ENCODE peak calls at places on chromosomes 3 and 15, in four cellular contexts. M is T-helper 9 cell; E is activated CD4-positive, alpha-beta memory T cell treated with anti-CD3 and anti-CD28 coated beads for 36 hours; V is ovary. T is an unnamed sample.

GRCh38 chr3:31762016-31762764 is 218.9 kb downstream of the OSBPL10 start:
- DNase-seq in M (no peak), E (peak; percentile 28), V (no peak), T (no peak)

GRCh38 chr15:89226359-89227221 is 5.2 kb upstream of the RLBP1 start:
- DNase-seq in M (no peak), E (no peak), V (no peak), T (no peak)

GRCh38 chr15:78422571-78423340 is 15.3 kb upstream of the IREB2 start:
- DNase-seq in M (peak; percentile 52), E (peak; percentile 76), V (peak; percentile 15), T (peak; percentile 68)

GRCh38 chr15:59115047-59115446 is 10.1 kb downstream of the CCNB2 start:
- DNase-seq in M (no peak), E (no peak), V (no peak), T (no peak)

GRCh38 chr15:96551196-96551595 is 220.7 kb downstream of the NR2F2 start:
- DNase-seq in M (no peak), E (no peak), V (no peak), T (no peak)

GRCh38 chr3:48847053-48847585 is 555 bp downstream of the PRKAR2A start:
- DNase-seq in M (peak; percentile 46), E (peak; percentile 70), V (peak; percentile 66), T (peak; percentile 88)

GRCh38 chr3:108403198-108403597 is 106.8 kb downstream of the HHLA2 start:
- DNase-seq in M (no peak), E (no peak), V (no peak), T (no peak)

GRCh38 chr3:172397716-172398405 is 50.4 kb downstream of the GHSR start:
- DNase-seq in M (no peak), E (no peak), V (no peak), T (no peak)

GRCh38 chr15:37134699-37135131 is 34.4 kb upstream of the MEIS2 start:
- DNase-seq in M (no peak), E (no peak), V (no peak), T (peak; percentile 18)

GRCh38 chr15:65476942-65477341 is 40.5 kb downstream of the DPP8 start:
- DNase-seq in M (no peak), E (no peak), V (peak; percentile 12), T (no peak)

GRCh38 chr15:68366314-68366713 is 65.6 kb downstream of the ITGA11 start:
- DNase-seq in M (no peak), E (no peak), V (no peak), T (no peak)

GRCh38 chr3:129195731-129196256 is 12.1 kb upstream of the CNBP start:
- DNase-seq in M (no peak), E (peak; percentile 37), V (peak; percentile 72), T (no peak)

GRCh38 chr3:127492426-127492825 is 98.1 kb downstream of the TPRA1 start:
- DNase-seq in M (no peak), E (no peak), V (no peak), T (no peak)

GRCh38 chr3:37768107-37768809 is 93.4 kb upstream of the CTDSPL start:
- DNase-seq in M (no peak), E (no peak), V (no peak), T (no peak)

GRCh38 chr15:66854012-66854965 is 152.3 kb downstream of the SMAD6 start:
- DNase-seq in M (no peak), E (peak; percentile 7), V (no peak), T (no peak)

GRCh38 chr3:72185549-72186484 is 400.9 kb upstream of the PROK2 start:
- DNase-seq in M (no peak), E (peak; percentile 61), V (no peak), T (peak; percentile 65)

GRCh38 chr15:94259121-94259776 is 27.9 kb downstream of the MCTP2 start:
- DNase-seq in M (no peak), E (no peak), V (no peak), T (no peak)

GRCh38 chr3:28150465-28151206 is 90.8 kb upstream of the CMC1 start:
- DNase-seq in M (no peak), E (no peak), V (no peak), T (no peak)

GRCh38 chr3:195544634-195545033 is 1.5 kb upstream of the PPP1R2 start:
- DNase-seq in M (no peak), E (no peak), V (no peak), T (no peak)

GRCh38 chr3:48561045-48561736 is 2.4 kb downstream of the UCN2 start:
- DNase-seq in M (no peak), E (no peak), V (peak; percentile 69), T (peak; percentile 86)

GRCh38 chr15:90219421-90220141 is 14.2 kb downstream of the CIB1 start:
- DNase-seq in M (peak; percentile 53), E (peak; percentile 67), V (peak; percentile 40), T (no peak)

GRCh38 chr3:195549931-195550519 is 6.9 kb upstream of the PPP1R2 start:
- DNase-seq in M (peak; percentile 75), E (peak; percentile 87), V (no peak), T (peak; percentile 86)

GRCh38 chr15:64865998-64866520 is 24.3 kb downstream of the PLEKHO2 start:
- DNase-seq in M (no peak), E (no peak), V (peak; percentile 83), T (no peak)

GRCh38 chr3:185363662-185364203 is 797 bp downstream of the MAP3K13 start:
- DNase-seq in M (no peak), E (no peak), V (no peak), T (no peak)

GRCh38 chr15:51333571-51333970 is 4.8 kb downstream of the CYP19A1 start:
- DNase-seq in M (no peak), E (no peak), V (no peak), T (no peak)

GRCh38 chr3:158768881-158769518 is 32.9 kb upstream of the MFSD1 start:
- DNase-seq in M (no peak), E (no peak), V (peak; percentile 62), T (no peak)

GRCh38 chr15:88467935-88468528 is 524 bp downstream of the MRPS11 start:
- DNase-seq in M (no peak), E (peak; percentile 36), V (no peak), T (no peak)

GRCh38 chr3:152556731-152557254 is 278.1 kb upstream of the P2RY1 start:
- DNase-seq in M (no peak), E (no peak), V (peak; percentile 64), T (no peak)

GRCh38 chr3:127799476-127800222 is 22.7 kb downstream of the MGLL start:
- DNase-seq in M (no peak), E (no peak), V (no peak), T (no peak)

GRCh38 chr3:188925376-188925775 is 246.4 kb upstream of the TPRG1 start:
- DNase-seq in M (no peak), E (no peak), V (no peak), T (no peak)

GRCh38 chr3:106371605-106372292 is 502.9 kb upstream of the CBLB start:
- DNase-seq in M (no peak), E (no peak), V (no peak), T (no peak)

T was measured in SW480.